ENCODE peak calls at places on chromosome X, in ten cellular contexts. R, O, L, X, F, M, D, Q, E and U are unnamed samples.

GRCh38 chrX:10011261-10011931 is 44.2 kb downstream of the CLDN34 start:
- DNase-seq in R (peak), O (no peak), L (no peak), X (no peak), F (no peak), M (no peak), D (no peak), Q (no peak), E (no peak), U (peak)

GRCh38 chrX:49995021-49995731 is 72.8 kb downstream of the CLCN5 start:
- DNase-seq in R (peak), O (no peak), L (no peak), X (peak), F (peak), M (no peak), D (peak), Q (no peak), E (no peak), U (peak)

GRCh38 chrX:63784902-63785692 is at the start of gene ARHGEF9:
- DNase-seq in R (no peak), O (peak), L (no peak), X (no peak), F (no peak), M (no peak), D (no peak), Q (no peak), E (no peak), U (no peak)

GRCh38 chrX:118644378-118644777 is 83.0 kb upstream of the IL13RA1 start:
- DNase-seq in R (peak), O (no peak), L (no peak), X (peak), F (peak), M (no peak), D (peak), Q (no peak), E (no peak), U (peak)

GRCh38 chrX:131675596-131676194 is 131.8 kb downstream of the OR13H1 start:
- DNase-seq in R (no peak), O (no peak), L (no peak), X (peak), F (peak), M (no peak), D (peak), Q (no peak), E (no peak), U (peak)

GRCh38 chrX:103556941-103557340 is 28.4 kb upstream of the TCEAL4 start:
- DNase-seq in R (no peak), O (no peak), L (no peak), X (no peak), F (no peak), M (no peak), D (no peak), Q (no peak), E (no peak), U (no peak)

GRCh38 chrX:130715299-130715698 is 187.7 kb downstream of the ENOX2 start:
- DNase-seq in R (no peak), O (no peak), L (no peak), X (no peak), F (peak), M (no peak), D (no peak), Q (no peak), E (no peak), U (no peak)

GRCh38 chrX:53288173-53288572 is 6.8 kb upstream of the IQSEC2 start:
- DNase-seq in R (no peak), O (peak), L (no peak), X (no peak), F (peak), M (no peak), D (no peak), Q (no peak), E (no peak), U (no peak)

GRCh38 chrX:76279007-76279406 is 106.1 kb downstream of the PBDC1 start:
- DNase-seq in R (peak), O (no peak), L (peak), X (peak), F (peak), M (peak), D (peak), Q (peak), E (no peak), U (peak)